ENCODE peak calls at places on chromosomes 2 and 18, in seven cellular contexts. A, G, Q, N, V, C and X are unnamed samples.

GRCh38 chr2:54586062-54586982 is 130.2 kb downstream of the SPTBN1 start:
- DNase-seq in A (no peak), G (peak), Q (no peak), N (no peak), V (no peak), C (no peak), X (no peak)

GRCh38 chr2:119029297-119029696 is 87.3 kb downstream of the MARCO start:
- DNase-seq in A (no peak), G (peak), Q (no peak), N (no peak), V (no peak), C (no peak), X (no peak)

GRCh38 chr2:215664847-215665525 is 229.1 kb upstream of the FN1 start:
- DNase-seq in A (peak), G (peak), Q (peak), N (no peak), V (no peak), C (no peak), X (no peak)

GRCh38 chr18:9719421-9719981 is 11.4 kb downstream of the RAB31 start:
- DNase-seq in A (peak), G (peak), Q (no peak), N (no peak), V (no peak), C (no peak), X (no peak)

GRCh38 chr2:239028253-239028619 is 180.4 kb downstream of the TWIST2 start:
- DNase-seq in A (no peak), G (peak), Q (no peak), N (no peak), V (no peak), C (no peak), X (no peak)

GRCh38 chr2:166127217-166128155 is at the start of gene SCN1A:
- DNase-seq in A (peak), G (peak), Q (peak), N (peak), V (peak), C (peak), X (peak)

GRCh38 chr2:16553222-16553621 is 112.4 kb downstream of the CYRIA start:
- DNase-seq in A (peak), G (peak), Q (peak), N (peak), V (peak), C (peak), X (peak)

GRCh38 chr2:231780123-231780908 is 766 bp downstream of the PDE6D start:
- DNase-seq in A (no peak), G (peak), Q (peak), N (peak), V (no peak), C (peak), X (peak)

GRCh38 chr2:196123679-196124373 is 47.6 kb downstream of the STK17B start:
- DNase-seq in A (no peak), G (peak), Q (peak), N (no peak), V (no peak), C (no peak), X (no peak)

GRCh38 chr2:239229545-239230279 is 171.1 kb downstream of the HDAC4 start:
- DNase-seq in A (no peak), G (no peak), Q (no peak), N (no peak), V (no peak), C (no peak), X (no peak)

GRCh38 chr2:239263937-239264837 is 136.6 kb downstream of the HDAC4 start:
- DNase-seq in A (no peak), G (peak), Q (peak), N (no peak), V (no peak), C (no peak), X (no peak)

GRCh38 chr2:32641180-32641579 is 13.3 kb downstream of the TTC27 start:
- DNase-seq in A (no peak), G (no peak), Q (no peak), N (no peak), V (no peak), C (no peak), X (no peak)

GRCh38 chr18:22044474-22045220 is 124.7 kb upstream of the GATA6 start:
- DNase-seq in A (no peak), G (no peak), Q (peak), N (no peak), V (no peak), C (no peak), X (no peak)

GRCh38 chr18:59705145-59705544 is 7.9 kb upstream of the CCBE1 start:
- DNase-seq in A (no peak), G (no peak), Q (no peak), N (no peak), V (no peak), C (no peak), X (no peak)

GRCh38 chr2:130963849-130964793 is 127.4 kb downstream of the ARHGEF4 start:
- DNase-seq in A (no peak), G (peak), Q (peak), N (peak), V (no peak), C (peak), X (peak)

GRCh38 chr2:1755436-1756191 is 11.3 kb upstream of the PXDN start:
- DNase-seq in A (no peak), G (no peak), Q (no peak), N (no peak), V (no peak), C (no peak), X (no peak)

GRCh38 chr2:133063792-133064191 is 393.8 kb upstream of the LYPD1 start:
- DNase-seq in A (no peak), G (peak), Q (peak), N (peak), V (peak), C (no peak), X (peak)

GRCh38 chr2:64273524-64274398 is 129.5 kb upstream of the PELI1 start:
- DNase-seq in A (no peak), G (peak), Q (peak), N (no peak), V (peak), C (peak), X (no peak)

GRCh38 chr2:69594341-69594740 is 49.2 kb downstream of the AAK1 start:
- DNase-seq in A (no peak), G (peak), Q (no peak), N (no peak), V (no peak), C (no peak), X (no peak)

GRCh38 chr2:236121546-236121945 is 46.6 kb downstream of the GBX2 start:
- DNase-seq in A (no peak), G (peak), Q (no peak), N (no peak), V (no peak), C (no peak), X (no peak)

GRCh38 chr2:223460774-223461211 is 141.4 kb downstream of the SCG2 start:
- DNase-seq in A (peak), G (peak), Q (no peak), N (no peak), V (no peak), C (no peak), X (no peak)

GRCh38 chr18:67410671-67411070 is 105.8 kb downstream of the DSEL start:
- DNase-seq in A (no peak), G (peak), Q (no peak), N (no peak), V (no peak), C (no peak), X (no peak)

GRCh38 chr2:21198637-21199036 is 74.9 kb downstream of the TDRD15 start:
- DNase-seq in A (no peak), G (no peak), Q (no peak), N (no peak), V (no peak), C (no peak), X (no peak)

DNA sequence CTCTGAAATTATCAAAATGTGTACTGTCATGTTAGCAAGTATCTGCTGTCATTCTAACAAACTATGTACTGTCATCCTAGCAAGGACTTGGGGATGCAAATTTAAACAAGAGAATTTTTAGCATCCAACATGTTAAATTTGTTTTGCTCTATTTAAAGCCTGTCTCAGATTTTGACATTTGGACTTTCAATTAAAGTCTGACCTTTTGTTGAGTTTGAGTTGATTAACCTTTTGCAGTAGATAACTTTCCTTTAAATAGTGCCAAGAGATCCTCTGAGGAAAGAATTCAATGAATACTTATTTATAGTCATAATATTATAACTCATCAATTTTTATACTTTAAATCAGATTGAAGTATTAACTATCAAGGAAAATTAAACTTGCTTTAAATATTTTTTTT is 80.2 kb downstream of the TDRD15 start:
- DNase-seq in A (no peak), G (no peak), Q (no peak), N (no peak), V (no peak), C (no peak), X (no peak)
- H3K4me3 ChIP-seq in A (no peak), G (no peak), Q (no peak), N (no peak), V (no peak), C (no peak), X (no peak)

GRCh38 chr18:57961876-57962505 is 82.0 kb upstream of the NEDD4L start:
- DNase-seq in A (no peak), G (no peak), Q (no peak), N (no peak), V (no peak), C (no peak), X (no peak)
- H3K4me2 ChIP-seq in A (no peak), G (no peak), Q (no peak), N (no peak), V (no peak), C (no peak), X (no peak)

DNA sequence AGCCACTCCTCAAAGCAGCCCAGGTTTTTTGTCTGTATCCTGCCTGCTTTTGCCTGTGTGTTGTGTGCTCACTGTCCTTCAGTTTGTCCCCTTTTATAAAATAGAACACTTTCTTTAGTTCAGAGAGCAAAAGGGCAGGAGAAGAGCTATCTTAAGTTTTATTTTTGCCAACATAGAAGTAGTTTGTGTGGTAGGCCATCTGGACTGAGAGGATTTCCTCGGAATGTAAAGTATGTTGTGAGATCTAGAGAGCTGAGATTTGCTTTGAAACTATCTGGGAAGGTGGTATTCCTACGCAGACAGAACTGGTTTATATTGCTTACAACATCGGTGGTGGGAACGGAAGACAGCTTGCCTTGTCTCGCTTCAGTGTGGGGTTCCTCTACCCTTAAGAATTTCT is 64.9 kb downstream of the EML4 start:
- DNase-seq in A (no peak), G (peak), Q (peak), N (peak), V (no peak), C (no peak), X (no peak)
- TF ChIP-seq EZH2phosphoT487 in A (no peak), G (no peak), Q (no peak), N (no peak), V (no peak), C (no peak), X (no peak)

GRCh38 chr2:202758638-202759037 is 112.9 kb downstream of the ICA1L start:
- DNase-seq in A (no peak), G (no peak), Q (no peak), N (no peak), V (no peak), C (no peak), X (no peak)

GRCh38 chr2:202765435-202765834 is 106.1 kb downstream of the ICA1L start:
- DNase-seq in A (no peak), G (no peak), Q (no peak), N (no peak), V (no peak), C (no peak), X (no peak)

GRCh38 chr2:202760848-202761247 is 110.7 kb downstream of the ICA1L start:
- DNase-seq in A (no peak), G (no peak), Q (no peak), N (no peak), V (no peak), C (no peak), X (no peak)

GRCh38 chr2:202764991-202765390 is 106.6 kb downstream of the ICA1L start:
- DNase-seq in A (no peak), G (no peak), Q (no peak), N (no peak), V (no peak), C (no peak), X (no peak)

GRCh38 chr2:202762546-202762945 is 109.0 kb downstream of the ICA1L start:
- DNase-seq in A (no peak), G (no peak), Q (no peak), N (no peak), V (no peak), C (no peak), X (no peak)
- H3K4me3 ChIP-seq in A (no peak), G (no peak), Q (no peak), N (no peak), V (no peak), C (no peak), X (no peak)

GRCh38 chr2:85997016-85997970 is 108.4 kb downstream of the POLR1A start:
- DNase-seq in A (no peak), G (peak), Q (peak), N (no peak), V (peak), C (no peak), X (no peak)
- H3K4me2 ChIP-seq in A (no peak), G (peak), Q (peak), N (no peak), V (peak), C (peak), X (no peak)

GRCh38 chr2:200394045-200394444 is 87.6 kb downstream of the SPATS2L start:
- DNase-seq in A (no peak), G (no peak), Q (no peak), N (no peak), V (no peak), C (no peak), X (no peak)
- TF ChIP-seq EZH2phosphoT487 in A (no peak), G (no peak), Q (no peak), N (no peak), V (no peak), C (no peak), X (no peak)